ENCODE peak calls at places on chromosomes 4 and X, in nine cellular contexts. One of them, this sample, is unnamed.

GRCh38 chr4:58247792-58248191 is 1137.6 kb upstream of the IGFBP7 start:
- DNase-seq in neural crest cell: no peak
- DNase-seq in amniotic stem cell: no peak
- DNase-seq in stomach: no peak
- DNase-seq in Peyer's patch: no peak
- DNase-seq in mesendoderm: peak; percentile 76
- DNase-seq in AG09319: no peak
- DNase-seq in GM03348: no peak
- DNase-seq in natural killer cell: no peak
- DNase-seq in this sample: no peak

GRCh38 chrX:109952050-109952449 is 50.9 kb upstream of the TMEM164 start:
- DNase-seq in GM03348: no peak
- DNase-seq in Peyer's patch: no peak
- DNase-seq in neural crest cell: no peak
- DNase-seq in stomach: no peak
- DNase-seq in natural killer cell: no peak
- DNase-seq in mesendoderm: peak; percentile 1
- DNase-seq in AG09319: no peak
- DNase-seq in amniotic stem cell: no peak
- DNase-seq in this sample: no peak

GRCh38 chrX:44570524-44570923 is 27.9 kb upstream of the FUNDC1 start:
- DNase-seq in mesendoderm: peak; percentile 0
- DNase-seq in natural killer cell: no peak
- DNase-seq in AG09319: no peak
- DNase-seq in stomach: no peak
- DNase-seq in neural crest cell: no peak
- DNase-seq in Peyer's patch: no peak
- DNase-seq in amniotic stem cell: no peak
- DNase-seq in GM03348: peak; percentile 4
- DNase-seq in this sample: no peak

GRCh38 chrX:113512700-113513395 is 672.2 kb upstream of the AMOT start:
- DNase-seq in AG09319: peak; percentile 14
- DNase-seq in neural crest cell: no peak
- DNase-seq in GM03348: peak; percentile 45
- DNase-seq in Peyer's patch: no peak
- DNase-seq in stomach: no peak
- DNase-seq in amniotic stem cell: peak; percentile 2
- DNase-seq in mesendoderm: no peak
- DNase-seq in natural killer cell: no peak
- DNase-seq in this sample: no peak

GRCh38 chrX:69615779-69616519 is at the start of gene EDA:
- DNase-seq in amniotic stem cell: peak; percentile 1
- DNase-seq in mesendoderm: peak; percentile 95
- DNase-seq in neural crest cell: peak; percentile 69
- DNase-seq in AG09319: peak; percentile 29
- DNase-seq in GM03348: peak; percentile 88
- DNase-seq in natural killer cell: no peak
- DNase-seq in Peyer's patch: peak; percentile 79
- DNase-seq in stomach: peak; percentile 85
- DNase-seq in this sample: no peak

GRCh38 chr4:26713563-26714145 is 129.8 kb downstream of the TBC1D19 start:
- DNase-seq in stomach: no peak
- DNase-seq in GM03348: no peak
- DNase-seq in natural killer cell: no peak
- DNase-seq in amniotic stem cell: no peak
- DNase-seq in mesendoderm: no peak
- DNase-seq in AG09319: no peak
- DNase-seq in Peyer's patch: no peak
- DNase-seq in neural crest cell: no peak
- DNase-seq in this sample: no peak

GRCh38 chr4:151324449-151325319 is 721 bp downstream of the SH3D19 start:
- DNase-seq in stomach: peak; percentile 48
- DNase-seq in Peyer's patch: peak; percentile 86
- DNase-seq in GM03348: peak; percentile 62
- DNase-seq in neural crest cell: peak; percentile 45
- DNase-seq in mesendoderm: peak; percentile 93
- DNase-seq in amniotic stem cell: peak; percentile 47
- DNase-seq in natural killer cell: no peak
- DNase-seq in AG09319: no peak
- DNase-seq in this sample: peak; percentile 52

GRCh38 chr4:5973486-5974220 is 44.6 kb downstream of the C4orf50 start:
- DNase-seq in mesendoderm: no peak
- DNase-seq in stomach: peak; percentile 15
- DNase-seq in GM03348: no peak
- DNase-seq in Peyer's patch: peak; percentile 24
- DNase-seq in amniotic stem cell: no peak
- DNase-seq in AG09319: no peak
- DNase-seq in natural killer cell: no peak
- DNase-seq in neural crest cell: no peak
- DNase-seq in this sample: no peak

GRCh38 chr4:56049428-56050212 is 100.9 kb downstream of the CEP135 start:
- DNase-seq in stomach: no peak
- DNase-seq in AG09319: no peak
- DNase-seq in natural killer cell: no peak
- DNase-seq in neural crest cell: peak; percentile 54
- DNase-seq in GM03348: peak; percentile 19
- DNase-seq in Peyer's patch: peak; percentile 49
- DNase-seq in mesendoderm: peak; percentile 86
- DNase-seq in amniotic stem cell: no peak
- DNase-seq in this sample: no peak

GRCh38 chrX:110138557-110138956 is 135.6 kb downstream of the TMEM164 start:
- DNase-seq in natural killer cell: no peak
- DNase-seq in AG09319: no peak
- DNase-seq in amniotic stem cell: no peak
- DNase-seq in GM03348: no peak
- DNase-seq in stomach: no peak
- DNase-seq in Peyer's patch: no peak
- DNase-seq in mesendoderm: no peak
- DNase-seq in neural crest cell: no peak
- DNase-seq in this sample: no peak

This sample was measured in iPS DF 19.7.